ENCODE peak calls at places on chromosomes 4 and X, in five cellular contexts. A, B, G, P and W are unnamed samples.

GRCh38 chrX:24498975-24499374 is 33.9 kb downstream of the PDK3 start:
- DNase-seq in G (no peak), A (peak), B (no peak), P (no peak), W (no peak)

GRCh38 chr4:37767546-37767945 is 58.9 kb upstream of the PGM2 start:
- DNase-seq in G (no peak), P (no peak), A (peak), B (no peak), W (no peak)

GRCh38 chr4:47746122-47746521 is 91.7 kb downstream of the CORIN start:
- DNase-seq in A (no peak), P (no peak), G (no peak), B (no peak), W (no peak)

GRCh38 chrX:85020216-85020615 is 16.5 kb downstream of the APOOL start:
- DNase-seq in A (no peak), P (no peak), G (no peak), B (no peak), W (no peak)

GRCh38 chrX:27987862-27988646 is 6.8 kb upstream of the DCAF8L1 start:
- DNase-seq in A (no peak), P (no peak), G (peak), B (no peak), W (no peak)

GRCh38 chr4:11514780-11515432 is 86.2 kb upstream of the HS3ST1 start:
- DNase-seq in A (no peak), P (no peak), G (no peak), B (no peak), W (no peak)

GRCh38 chrX:130085551-130085986 is 24.7 kb downstream of the ELF4 start:
- DNase-seq in P (no peak), G (no peak), B (no peak), A (peak), W (no peak)

GRCh38 chrX:37926700-37927099 is 79.3 kb upstream of the DYNLT3 start:
- DNase-seq in P (no peak), A (peak), B (no peak), G (peak), W (no peak)

GRCh38 chr4:20084488-20084887 is 167.2 kb upstream of the SLIT2 start:
- DNase-seq in A (no peak), G (no peak), P (no peak), B (no peak), W (no peak)

GRCh38 chr4:184898793-184899192 is 73.0 kb upstream of the ACSL1 start:
- DNase-seq in G (no peak), P (no peak), A (no peak), B (no peak), W (no peak)

GRCh38 chr4:69743476-69744156 is 16.8 kb downstream of the SULT1B1 start:
- DNase-seq in B (no peak), A (no peak), P (no peak), G (no peak), W (no peak)

GRCh38 chr4:24044610-24045589 is 155.1 kb upstream of the PPARGC1A start:
- DNase-seq in P (no peak), G (no peak), A (no peak), B (no peak), W (no peak)

GRCh38 chr4:14465057-14465456 is 537.2 kb upstream of the CPEB2 start:
- DNase-seq in P (no peak), B (no peak), A (no peak), G (no peak), W (no peak)

GRCh38 chrX:74535211-74535621 is 79.2 kb downstream of the RLIM start:
- DNase-seq in B (peak), G (peak), P (no peak), A (peak), W (no peak)

GRCh38 chrX:71533850-71534515 is 1.1 kb downstream of the OGT start:
- DNase-seq in B (peak), P (peak), G (peak), A (peak), W (no peak)

GRCh38 chr4:47862297-47862696 is 24.4 kb upstream of the CORIN start:
- DNase-seq in B (no peak), G (no peak), A (peak), P (no peak), W (no peak)

GRCh38 chr4:114558446-114559020 is 40.1 kb upstream of the UGT8 start:
- DNase-seq in B (no peak), A (no peak), P (peak), G (peak), W (no peak)

GRCh38 chrX:155888139-155888538 is 7.0 kb downstream of the VAMP7 start:
- DNase-seq in G (peak), A (peak), B (no peak), P (no peak), W (no peak)

GRCh38 chrX:8726031-8726652 is 5.8 kb downstream of the ANOS1 start:
- DNase-seq in G (peak), B (no peak), A (no peak), P (no peak), W (no peak)

GRCh38 chr4:110953191-110953590 is 330.3 kb upstream of the PITX2 start:
- DNase-seq in B (no peak), G (peak), P (no peak), A (no peak), W (no peak)

GRCh38 chrX:106997611-106998010 is 2.4 kb downstream of the MORC4 start:
- DNase-seq in A (no peak), G (no peak), P (no peak), B (no peak), W (no peak)

GRCh38 chrX:120468479-120468824 is 644 bp downstream of the LAMP2 start:
- DNase-seq in B (no peak), A (no peak), G (no peak), P (no peak), W (no peak)

GRCh38 chrX:10055430-10055829 is 88.3 kb downstream of the CLDN34 start:
- DNase-seq in G (no peak), P (no peak), B (no peak), A (no peak), W (no peak)

GRCh38 chr4:1767770-1768366 is 25.2 kb upstream of the FGFR3 start:
- DNase-seq in B (peak), P (no peak), A (peak), G (peak), W (peak)

GRCh38 chr4:145203400-145203799 is 23.0 kb upstream of the OTUD4 start:
- DNase-seq in G (no peak), A (no peak), P (no peak), B (no peak), W (no peak)

GRCh38 chrX:83658731-83659130 is 150.6 kb downstream of the POU3F4 start:
- DNase-seq in P (no peak), A (no peak), B (no peak), G (peak), W (no peak)

GRCh38 chrX:136209016-136209738 is 42.0 kb downstream of the MAP7D3 start:
- DNase-seq in A (peak), B (peak), G (peak), P (no peak), W (no peak)

GRCh38 chr4:76012388-76012801 is 5.1 kb upstream of the CXCL9 start:
- DNase-seq in P (no peak), G (no peak), B (no peak), A (peak), W (no peak)

GRCh38 chr4:76011018-76011670 is 3.8 kb upstream of the CXCL9 start:
- DNase-seq in B (peak), A (no peak), P (no peak), G (no peak), W (no peak)

GRCh38 chr4:76013540-76013939 is 6.2 kb upstream of the CXCL9 start:
- DNase-seq in G (no peak), B (no peak), P (no peak), A (no peak), W (no peak)

GRCh38 chr4:76016383-76016782 is 6.9 kb downstream of the CXCL10 start:
- DNase-seq in A (no peak), P (no peak), G (peak), B (peak), W (no peak)

GRCh38 chr4:76011700-76012387 is 4.5 kb upstream of the CXCL9 start:
- DNase-seq in G (no peak), P (no peak), A (peak), B (peak), W (no peak)
- H3K4ac ChIP-seq in G (no peak), P (no peak), A (peak), B (no peak), W (no peak)

GRCh38 chrX:115562492-115562872 is 1.5 kb downstream of the PLS3 start:
- DNase-seq in B (peak), P (peak), G (peak), A (peak), W (no peak)

GRCh38 chrX:115559672-115560071 is 1.3 kb upstream of the PLS3 start:
- DNase-seq in G (no peak), A (no peak), B (no peak), P (no peak), W (no peak)

GRCh38 chrX:115560211-115560977 is 580 bp upstream of the PLS3 start:
- DNase-seq in A (peak), G (peak), B (no peak), P (no peak), W (no peak)

GRCh38 chrX:115561605-115562491 is 874 bp downstream of the PLS3 start:
- DNase-seq in A (peak), P (peak), B (peak), G (peak), W (no peak)

DNA sequence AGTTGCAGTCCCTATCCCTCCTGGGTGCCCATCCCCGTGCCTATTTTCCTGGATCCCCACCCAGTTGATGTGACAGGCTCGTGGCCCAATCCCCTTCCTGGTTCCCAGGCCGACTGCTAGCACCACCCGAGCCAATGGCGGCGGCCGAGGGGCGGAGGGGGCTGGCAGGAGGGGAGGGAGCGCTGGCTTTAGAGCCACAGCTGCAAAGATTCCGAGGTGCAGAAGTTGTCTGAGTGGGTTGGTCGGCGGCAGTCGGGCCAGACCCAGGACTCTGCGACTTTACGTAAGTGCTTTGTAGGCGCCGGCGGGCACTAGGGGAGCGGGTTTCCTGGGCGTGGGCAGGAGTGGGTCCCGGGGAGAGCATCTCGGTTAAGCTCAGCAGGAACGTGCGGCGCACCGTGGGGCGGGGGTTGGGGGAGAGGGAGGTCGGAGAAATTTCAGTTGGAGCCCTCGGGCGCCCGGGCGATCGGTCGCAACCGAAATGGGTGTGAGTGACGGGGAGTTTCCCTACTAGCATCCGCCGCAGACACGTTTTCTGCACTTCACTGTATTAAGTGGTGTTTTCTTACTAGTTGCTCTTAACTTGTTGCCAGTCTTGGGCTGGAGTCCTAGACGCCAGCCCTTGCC is at the start of gene PLS3:
- DNase-seq in G (peak), P (peak), A (peak), B (peak), W (peak)
- H4K8ac ChIP-seq in G (no peak), P (no peak), A (peak), B (no peak), W (no peak)

GRCh38 chr4:147617841-147618421 is 734 bp downstream of the TMEM184C start:
- DNase-seq in G (no peak), B (no peak), P (no peak), A (no peak), W (no peak)
- H3K4ac ChIP-seq in G (no peak), B (no peak), P (no peak), A (peak), W (no peak)

GRCh38 chrX:153764786-153765137 is 713 bp downstream of the PLXNB3 start:
- DNase-seq in G (no peak), B (no peak), A (no peak), P (no peak), W (no peak)
- H4K8ac ChIP-seq in G (no peak), B (no peak), A (peak), P (no peak), W (no peak)

GRCh38 chr4:118033148-118034060 is 882 bp upstream of the NDST3 start:
- DNase-seq in G (peak), A (peak), B (peak), P (peak), W (peak)
- H3K4ac ChIP-seq in G (no peak), A (no peak), B (no peak), P (no peak), W (no peak)